ENCODE peak calls at places on chromosomes 2 and 18, in four cellular contexts. K is HL-60, M is K562, Q is GM12878. U is an unnamed sample.

GRCh38 chr2:198476007-198476406 is 671.6 kb downstream of the PLCL1 start:
- DNase-seq in Q (no peak), K (no peak), M (no peak), U (no peak)

GRCh38 chr2:108911807-108912628 is 77.0 kb downstream of the EDAR start:
- DNase-seq in Q (no peak), K (no peak), M (no peak), U (no peak)

GRCh38 chr2:233463586-233463985 is 103.0 kb downstream of the USP40 start:
- DNase-seq in K (no peak), Q (no peak), M (no peak), U (no peak)

GRCh38 chr2:165535443-165535842 is 65.9 kb downstream of the CSRNP3 start:
- DNase-seq in M (no peak), K (no peak), Q (no peak), U (no peak)

GRCh38 chr2:189350515-189351209 is 90.6 kb upstream of the WDR75 start:
- DNase-seq in Q (no peak), K (no peak), M (no peak), U (no peak)

GRCh38 chr2:134231965-134232340 is 21.9 kb upstream of the MGAT5 start:
- DNase-seq in M (no peak), Q (no peak), K (no peak), U (no peak)

GRCh38 chr2:69013837-69014796 is 1.1 kb downstream of the ANTXR1 start:
- DNase-seq in M (no peak), Q (no peak), K (no peak), U (no peak)

GRCh38 chr2:32825291-32825712 is 121.5 kb upstream of the LTBP1 start:
- DNase-seq in Q (no peak), M (peak), K (no peak), U (no peak)

GRCh38 chr2:45797451-45798230 is 146.2 kb downstream of the PRKCE start:
- DNase-seq in M (no peak), Q (no peak), K (no peak), U (no peak)

GRCh38 chr18:51907687-51908597 is 432.1 kb upstream of the DCC start:
- DNase-seq in K (no peak), M (no peak), Q (no peak), U (no peak)

GRCh38 chr18:5424903-5425302 is 118.9 kb downstream of the EPB41L3 start:
- DNase-seq in Q (no peak), K (peak), M (peak), U (no peak)

GRCh38 chr2:45024600-45025291 is 15.5 kb upstream of the SIX2 start:
- DNase-seq in Q (no peak), M (peak), K (no peak), U (no peak)

GRCh38 chr2:150051004-150051403 is 436.5 kb downstream of the RND3 start:
- DNase-seq in K (no peak), M (no peak), Q (no peak), U (no peak)

GRCh38 chr2:31401580-31401979 is 13.0 kb downstream of the XDH start:
- DNase-seq in M (no peak), Q (no peak), K (no peak), U (no peak)

GRCh38 chr2:236166157-236166780 is 1.9 kb downstream of the GBX2 start:
- DNase-seq in M (no peak), K (no peak), Q (no peak), U (no peak)

GRCh38 chr2:179068991-179069643 is 19.2 kb upstream of the CCDC141 start:
- DNase-seq in Q (no peak), M (no peak), K (no peak), U (no peak)

GRCh38 chr2:42809131-42809875 is 16.9 kb upstream of the HAAO start:
- DNase-seq in K (no peak), Q (no peak), M (no peak), U (no peak)

GRCh38 chr2:180559766-180560165 is 420.6 kb upstream of the UBE2E3 start:
- DNase-seq in M (no peak), K (no peak), Q (no peak), U (no peak)

GRCh38 chr2:74079522-74080341 is 68.0 kb downstream of the BOLA3 start:
- DNase-seq in M (no peak), K (peak), Q (peak), U (peak)

GRCh38 chr2:113102133-113102532 is 25.3 kb upstream of the IL1RN start:
- DNase-seq in Q (no peak), M (no peak), K (no peak), U (no peak)

GRCh38 chr18:46678785-46679404 is 21.9 kb upstream of the LOXHD1 start:
- DNase-seq in K (no peak), Q (no peak), M (no peak), U (no peak)

GRCh38 chr18:46676162-46676830 is 19.3 kb upstream of the LOXHD1 start:
- DNase-seq in M (no peak), Q (no peak), K (no peak), U (no peak)

GRCh38 chr18:46679846-46680598 is 23.0 kb upstream of the LOXHD1 start:
- DNase-seq in Q (no peak), M (no peak), K (no peak), U (no peak)

GRCh38 chr18:46675112-46675511 is 18.1 kb upstream of the LOXHD1 start:
- DNase-seq in M (no peak), K (no peak), Q (no peak), U (no peak)

GRCh38 chr18:46677609-46678470 is 20.8 kb upstream of the LOXHD1 start:
- DNase-seq in K (no peak), Q (no peak), M (no peak), U (no peak)
- TF ChIP-seq SPI1 in K (no peak), Q (no peak), M (no peak), U (no peak)

GRCh38 chr2:176432439-176432838 is 163.2 kb downstream of the MTX2 start:
- DNase-seq in K (no peak), M (no peak), Q (no peak), U (no peak)
- TF ChIP-seq SPI1 in K (no peak), M (no peak), Q (no peak), U (no peak)

DNA sequence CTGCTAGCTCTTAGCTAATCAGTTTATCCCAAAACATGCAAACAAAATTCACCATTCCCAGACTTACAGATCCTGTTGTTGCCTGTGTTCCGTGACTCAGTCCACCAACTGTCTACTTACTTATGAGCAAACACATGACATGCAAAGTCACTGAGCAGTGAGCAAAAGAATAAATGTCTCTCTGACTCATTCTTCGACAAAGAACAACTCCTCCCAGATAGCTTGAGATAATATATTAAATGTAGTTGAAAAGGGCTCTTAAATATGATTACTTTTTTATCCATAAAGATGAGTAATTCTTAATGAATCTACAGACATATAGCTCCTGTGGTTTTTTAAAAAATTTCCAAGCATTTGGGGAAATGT is 9.0 kb upstream of the CREG2 start:
- DNase-seq in Q (no peak), M (no peak), K (no peak), U (no peak)
- TF ChIP-seq SPI1 in Q (no peak), M (no peak), K (no peak), U (no peak)

GRCh38 chr2:120497261-120497977 is 151.5 kb downstream of the INHBB start:
- DNase-seq in Q (no peak), K (no peak), M (no peak), U (no peak)
- TF ChIP-seq SPI1 in Q (no peak), K (no peak), M (no peak), U (no peak)

DNA sequence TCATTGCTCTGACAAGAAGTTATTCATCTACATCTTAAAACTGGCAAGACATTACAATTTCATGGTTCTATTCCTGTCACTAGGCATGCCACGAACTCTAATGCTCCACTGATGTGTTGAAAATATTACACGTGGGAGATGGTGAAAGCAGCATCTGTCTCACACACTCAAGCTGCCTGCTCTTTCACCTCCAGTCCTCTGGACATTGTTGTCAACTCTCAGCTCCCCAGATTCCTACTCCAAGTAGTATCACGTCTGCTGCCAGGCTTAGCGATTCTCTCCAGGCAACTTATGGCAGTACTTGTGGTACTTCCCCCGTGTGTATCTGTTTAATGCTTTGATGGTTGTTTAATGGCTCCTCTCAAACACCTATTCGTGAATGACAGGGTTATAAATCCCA is 103.9 kb downstream of the TMEFF2 start:
- DNase-seq in Q (no peak), K (no peak), M (no peak), U (no peak)
- TF ChIP-seq SPI1 in Q (no peak), K (no peak), M (no peak), U (no peak)

DNA sequence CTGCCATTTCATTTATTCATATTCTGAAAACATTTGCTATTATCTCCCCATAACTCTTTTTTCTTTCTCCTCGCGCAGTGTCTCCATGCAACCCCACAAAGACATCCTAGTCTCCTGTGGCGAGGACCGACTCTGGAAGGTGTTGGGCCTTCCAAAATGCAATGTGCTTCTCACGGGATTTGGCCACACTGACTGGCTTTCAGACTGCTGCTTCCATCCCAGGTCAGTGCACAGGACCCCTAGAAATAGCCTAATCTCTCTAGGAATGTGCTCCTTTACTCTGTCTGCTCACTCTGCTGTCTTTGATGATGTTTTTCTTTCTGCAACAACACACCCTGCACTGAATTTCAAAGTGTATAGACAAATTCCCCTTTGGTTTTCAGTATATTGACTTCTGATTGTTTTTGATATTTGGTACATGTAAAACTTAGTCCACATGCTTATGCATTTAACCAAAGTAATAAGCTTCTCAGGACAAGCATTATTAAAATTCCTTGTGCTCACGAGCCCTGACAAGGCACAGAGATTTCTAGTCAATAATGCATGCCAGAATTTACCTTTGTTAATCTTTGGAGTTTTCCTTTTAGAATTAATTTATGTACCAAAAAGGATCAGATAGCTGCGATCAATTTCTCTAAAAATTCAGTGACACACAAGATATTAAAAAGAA is 548.3 kb upstream of the VWC2L start:
- DNase-seq in M (no peak), K (no peak), Q (no peak), U (no peak)
- TF ChIP-seq SPI1 in M (no peak), K (no peak), Q (no peak), U (no peak)

DNA sequence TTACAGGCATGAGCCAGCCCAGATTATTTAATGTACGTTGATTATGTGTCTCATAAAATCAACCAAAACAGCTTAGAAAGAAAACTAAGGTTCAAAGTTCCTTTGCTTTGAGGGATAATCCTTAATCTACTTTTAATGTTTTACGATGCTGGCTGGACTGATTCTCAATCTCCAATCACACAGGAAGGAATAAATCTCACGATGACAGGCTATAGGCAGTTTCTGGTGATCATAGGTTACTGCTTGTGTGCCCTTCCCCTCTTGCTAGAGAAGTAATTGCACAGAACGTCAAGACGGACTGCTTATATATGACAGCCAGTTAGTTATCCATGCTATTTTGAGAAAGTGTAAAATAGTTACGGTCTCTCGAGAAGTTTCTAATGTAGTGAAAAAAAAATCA is 43.1 kb downstream of the C2orf74 start:
- DNase-seq in Q (no peak), M (no peak), K (no peak), U (no peak)
- TF ChIP-seq SPI1 in Q (no peak), M (no peak), K (no peak), U (no peak)

DNA sequence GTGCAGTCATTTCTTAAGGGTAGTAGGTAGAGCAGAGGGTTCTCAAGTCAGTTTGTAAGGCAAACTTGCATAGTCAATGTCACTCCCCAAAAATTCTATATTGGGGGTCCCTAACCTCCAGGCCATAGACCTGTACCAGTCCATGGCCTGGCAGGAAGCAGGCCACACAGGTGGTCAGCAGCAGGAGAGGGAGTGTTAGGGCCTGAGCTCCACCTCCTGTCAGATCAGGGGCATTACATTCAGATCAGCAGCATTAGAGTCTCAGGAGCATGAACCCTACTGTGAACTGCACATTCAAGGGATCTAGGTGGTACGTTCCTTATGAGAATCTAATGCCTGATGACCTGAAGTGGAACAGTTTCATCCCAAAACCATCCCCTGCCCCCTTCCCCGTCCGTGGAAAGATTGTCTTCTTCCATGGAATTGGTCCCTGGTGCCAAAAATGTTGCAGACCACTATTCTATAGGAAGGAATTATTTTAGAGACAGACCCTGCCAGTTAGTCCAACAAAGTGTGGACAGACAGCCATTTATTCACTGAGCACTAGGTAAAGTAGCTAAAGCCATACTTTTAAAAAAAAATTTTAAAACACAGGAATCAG is 6.7 kb downstream of the COA5 start:
- DNase-seq in K (no peak), Q (no peak), M (peak), U (no peak)
- TF ChIP-seq SPI1 in K (no peak), Q (no peak), M (no peak), U (no peak)

U was measured in GM12891.